ENCODE peak calls at places on chromosomes 4 and X, in seven cellular contexts. F is suprapubic skin, Q is ascending aorta, V is pancreas, X is mucosa of descending colon, P is SK-N-SH, C is GM23248. B is an unnamed sample.

GRCh38 chr4:85708468-85708867 is 233.5 kb downstream of the ARHGAP24 start:
- DNase-seq in C (no peak), P (no peak), Q (no peak), X (no peak), F (no peak), V (no peak), B (no peak)

GRCh38 chr4:87497141-87497540 is 32.0 kb downstream of the SPARCL1 start:
- DNase-seq in Q (no peak), F (no peak), V (no peak), P (no peak), C (no peak), X (no peak), B (no peak)

GRCh38 chr4:61896717-61897116 is 696.6 kb downstream of the ADGRL3 start:
- DNase-seq in X (no peak), C (no peak), Q (no peak), V (no peak), P (peak; percentile 40), F (no peak), B (no peak)

GRCh38 chr4:167379433-167379832 is 145.1 kb upstream of the SPOCK3 start:
- DNase-seq in C (no peak), X (no peak), F (no peak), V (no peak), P (no peak), Q (no peak), B (no peak)

GRCh38 chr4:176782191-176782590 is 10.5 kb downstream of the VEGFC start:
- DNase-seq in X (no peak), P (no peak), F (no peak), Q (no peak), C (peak; percentile 55), V (no peak), B (no peak)

GRCh38 chrX:38138157-38138556 is 82.5 kb downstream of the SRPX start:
- DNase-seq in F (no peak), X (no peak), V (no peak), C (no peak), Q (no peak), P (no peak), B (no peak)

GRCh38 chrX:97471071-97471470 is 587.4 kb downstream of the RPA4 start:
- DNase-seq in Q (no peak), C (no peak), X (no peak), V (no peak), P (no peak), F (no peak), B (no peak)

GRCh38 chr4:174156239-174156826 is 127.1 kb downstream of the FBXO8 start:
- DNase-seq in P (peak; percentile 27), Q (no peak), V (no peak), F (no peak), X (no peak), C (peak; percentile 63), B (no peak)

GRCh38 chrX:18174209-18174608 is 46.5 kb downstream of the BEND2 start:
- DNase-seq in F (no peak), X (no peak), P (no peak), C (no peak), V (no peak), Q (no peak), B (no peak)

GRCh38 chrX:20756585-20756984 is 489.9 kb upstream of the RPS6KA3 start:
- DNase-seq in V (no peak), C (no peak), F (no peak), Q (no peak), P (no peak), X (no peak), B (no peak)

GRCh38 chr4:144583658-144584057 is 62.3 kb upstream of the HHIP start:
- DNase-seq in C (peak; percentile 58), V (no peak), X (no peak), Q (no peak), P (no peak), F (no peak), B (no peak)

GRCh38 chr4:76233088-76233487 is 18.4 kb upstream of the FAM47E start:
- DNase-seq in Q (no peak), C (no peak), P (no peak), X (no peak), F (no peak), V (no peak), B (no peak)

GRCh38 chrX:11929476-11929875 is 171.4 kb downstream of the MSL3 start:
- DNase-seq in Q (no peak), V (no peak), C (no peak), P (no peak), F (no peak), X (no peak), B (no peak)

GRCh38 chrX:7262551-7262950 is 114.6 kb upstream of the PUDP start:
- DNase-seq in F (no peak), X (no peak), P (no peak), C (no peak), Q (no peak), V (no peak), B (no peak)

DNA sequence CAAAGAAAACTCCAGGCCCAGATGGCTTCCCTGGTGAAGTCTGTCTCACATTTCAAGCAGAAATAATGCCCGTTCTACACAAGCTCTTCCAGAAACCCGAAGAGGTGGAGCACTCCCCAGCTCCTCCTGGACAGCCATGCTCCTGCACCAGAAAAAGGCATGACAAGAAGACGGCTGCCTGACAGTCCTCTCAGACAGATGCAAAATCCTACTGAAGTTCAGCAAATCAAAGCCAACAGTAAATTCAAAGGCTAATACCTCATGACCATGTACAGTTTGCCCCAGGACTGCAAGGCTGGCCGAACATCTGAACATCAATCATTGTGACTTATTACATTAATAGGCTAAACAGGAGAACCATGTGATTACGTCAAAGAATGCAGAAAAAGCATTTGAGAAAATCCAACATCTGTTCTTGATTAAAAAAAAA is 30.8 kb upstream of the MXD4 start:
- DNase-seq in Q (no peak), V (no peak), P (peak; percentile 88), F (no peak), C (peak; percentile 65), X (no peak), B (no peak)
- H3K4me1 ChIP-seq in Q (no peaks in the 10 kb centered on the region), V (no peaks in the 10 kb centered on the region), P (peaks cover 39% of the 10 kb centered on the region), F (peaks cover 6% of the 10 kb centered on the region), C (peaks cover 9% of the 10 kb centered on the region), X (no peaks in the 10 kb centered on the region), B (no peaks in the 10 kb centered on the region)

DNA sequence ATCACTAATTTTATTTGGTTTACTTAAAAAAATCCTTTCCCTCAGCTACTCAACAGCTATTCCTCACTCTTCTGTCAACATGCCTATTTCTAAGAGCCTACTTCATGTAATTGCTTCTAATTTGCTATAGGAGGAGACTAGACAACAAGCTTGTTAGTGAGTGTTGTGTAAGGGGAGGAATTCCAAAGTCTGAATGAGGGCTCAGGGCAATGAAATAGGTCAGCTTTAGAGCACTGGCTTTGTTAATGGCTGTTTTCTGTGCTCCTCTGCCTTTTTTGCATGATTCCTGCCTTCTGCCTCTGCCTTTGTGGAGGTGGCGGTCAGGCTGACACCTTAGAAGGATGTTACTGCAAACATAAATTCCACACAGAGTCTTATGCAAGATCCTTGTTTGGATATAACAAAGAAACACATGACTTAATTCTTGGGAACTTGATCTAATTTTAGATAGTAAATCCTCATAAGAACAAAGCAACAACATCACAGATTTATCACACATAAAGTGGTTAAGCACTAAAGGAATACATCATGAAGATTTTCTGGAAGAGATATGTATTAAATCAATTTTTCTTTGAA is 15.0 kb upstream of the PAGE1 start:
- DNase-seq in V (no peak), X (no peak), Q (no peak), P (no peak), C (no peak), F (no peak), B (no peak)
- H3K4me3 ChIP-seq in V (no peak overlapping the region), X (no peak overlapping the region), Q (no peak overlapping the region), P (no peak overlapping the region), C (no peak overlapping the region), F (no peak overlapping the region), B (no peak overlapping the region)

GRCh38 chr4:122896270-122896669 is 26.1 kb downstream of the NUDT6 start:
- DNase-seq in P (no peak), X (no peak), Q (no peak), C (no peak), V (no peak), F (no peak), B (no peak)

GRCh38 chr4:122894802-122895201 is 27.6 kb downstream of the NUDT6 start:
- DNase-seq in Q (no peak), P (peak; percentile 16), V (no peak), X (no peak), F (no peak), C (no peak), B (no peak)

GRCh38 chr4:122899682-122900081 is 22.7 kb downstream of the NUDT6 start:
- DNase-seq in X (no peak), F (no peak), C (peak; percentile 37), V (no peak), Q (no peak), P (no peak), B (no peak)

GRCh38 chr4:122898370-122899150 is 23.8 kb downstream of the NUDT6 start:
- DNase-seq in P (no peak), F (no peak), X (peak; percentile 3), V (no peak), Q (no peak), C (peak; percentile 97), B (no peak)

DNA sequence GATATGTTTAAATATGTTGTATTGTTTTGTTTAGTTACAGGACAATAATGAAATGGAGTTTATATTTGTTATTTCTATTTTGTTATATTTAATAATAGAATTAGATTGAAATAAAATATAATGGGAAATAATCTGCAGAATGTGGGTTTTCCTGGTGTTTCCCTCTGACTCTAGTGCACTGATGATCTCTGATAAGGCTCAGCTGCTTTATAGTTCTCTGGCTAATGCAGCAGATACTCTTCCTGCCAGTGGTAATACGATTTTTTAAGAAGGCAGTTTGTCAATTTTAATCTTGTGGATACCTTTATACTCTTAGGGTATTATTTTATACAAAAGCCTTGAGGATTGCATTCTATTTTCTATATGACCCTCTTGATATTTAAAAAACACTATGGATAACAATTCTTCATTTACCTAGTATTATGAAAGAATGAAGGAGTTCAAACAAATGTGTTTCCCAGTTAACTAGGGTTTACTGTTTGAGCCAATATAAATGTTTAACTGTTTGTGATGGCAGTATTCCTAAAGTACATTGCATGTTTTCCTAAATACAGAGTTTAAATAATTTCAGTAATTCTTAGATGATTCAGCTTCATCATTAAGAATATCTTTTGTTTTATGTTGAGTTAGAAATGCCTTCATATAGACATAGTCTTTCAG is 26.9 kb downstream of the NUDT6 start:
- DNase-seq in P (peak; percentile 12), C (no peak), Q (no peak), F (no peak), X (no peak), V (no peak), B (no peak)
- H3K4me1 ChIP-seq in P (peaks cover 3% of the 10 kb centered on the region), C (peaks cover 81% of the 10 kb centered on the region), Q (no peaks in the 10 kb centered on the region), F (peaks cover 4% of the 10 kb centered on the region), X (no peaks in the 10 kb centered on the region), V (no peaks in the 10 kb centered on the region), B (no peaks in the 10 kb centered on the region)

GRCh38 chr4:93830090-93830818 is 1.7 kb downstream of the ATOH1 start:
- DNase-seq in X (no peak), P (no peak), F (no peak), C (no peak), V (no peak), Q (no peak), B (no peak)

GRCh38 chr4:93834371-93835066 is 6.0 kb downstream of the ATOH1 start:
- DNase-seq in C (no peak), Q (no peak), V (no peak), X (no peak), F (no peak), P (peak; percentile 46), B (no peak)

GRCh38 chr4:93829531-93830089 is 1.1 kb downstream of the ATOH1 start:
- DNase-seq in Q (no peak), C (peak; percentile 2), F (no peak), X (no peak), V (no peak), P (peak; percentile 54), B (no peak)

GRCh38 chr4:93828830-93829530 is 427 bp downstream of the ATOH1 start:
- DNase-seq in V (peak; percentile 19), X (peak; percentile 55), C (peak; percentile 24), F (no peak), P (peak; percentile 65), Q (no peak), B (peak; percentile 41)

GRCh38 chr4:93832097-93832496 is 3.5 kb downstream of the ATOH1 start:
- DNase-seq in F (no peak), C (no peak), X (peak; percentile 42), V (no peak), P (no peak), Q (no peak), B (peak; percentile 24)
- H3K4me3 ChIP-seq in F (no peak overlapping the region), C (no peak overlapping the region), X (no peak overlapping the region), V (no peak overlapping the region), P (no peak overlapping the region), Q (no peak overlapping the region), B (no peak overlapping the region)